ENCODE peak calls at places on chromosomes 4 and X, in six cellular contexts. X is upper lobe of left lung, I is WERI-Rb-1, B is fibroblast of lung, O is uterus, U is hepatocyte. V is an unnamed sample.

GRCh38 chr4:103008875-103009729 is 10.4 kb downstream of the SLC9B1 start:
- DNase-seq in X (peak; percentile 14), O (no peak), U (peak; percentile 73), I (peak; percentile 22), B (peak; percentile 87), V (no peak)

GRCh38 chr4:11720292-11720691 is 291.6 kb upstream of the HS3ST1 start:
- DNase-seq in O (no peak), I (no peak), B (peak; percentile 73), U (peak; percentile 71), X (no peak), V (no peak)

GRCh38 chr4:106201373-106201772 is 114.6 kb downstream of the TBCK start:
- DNase-seq in B (peak; percentile 53), I (no peak), X (no peak), O (no peak), U (peak; percentile 29), V (no peak)

GRCh38 chr4:170229021-170229420 is 139.3 kb upstream of the AADAT start:
- DNase-seq in B (no peak), O (no peak), X (no peak), U (no peak), I (no peak), V (peak; percentile 53)

GRCh38 chr4:2280531-2281300 is 18.8 kb upstream of the MXD4 start:
- DNase-seq in I (no peak), O (no peak), X (no peak), U (no peak), B (no peak), V (no peak)

GRCh38 chr4:85595796-85596559 is 121.0 kb downstream of the ARHGAP24 start:
- DNase-seq in U (no peak), I (no peak), O (no peak), B (no peak), X (no peak), V (no peak)

GRCh38 chr4:5839751-5840674 is 52.9 kb downstream of the CRMP1 start:
- DNase-seq in O (peak; percentile 83), U (no peak), I (no peak), B (peak; percentile 47), X (peak; percentile 87), V (no peak)

GRCh38 chrX:39162322-39162721 is 361.1 kb downstream of the MID1IP1 start:
- DNase-seq in B (no peak), X (peak; percentile 85), O (peak; percentile 20), I (no peak), U (peak; percentile 45), V (no peak)

GRCh38 chrX:67717571-67717970 is 173.8 kb downstream of the AR start:
- DNase-seq in I (no peak), O (no peak), B (no peak), U (no peak), X (no peak), V (no peak)

GRCh38 chr4:155944516-155944915 is 9.2 kb downstream of the CTSO start:
- DNase-seq in X (no peak), U (no peak), I (no peak), O (no peak), B (no peak), V (no peak)

GRCh38 chr4:185936650-185937376 is 124.8 kb upstream of the SORBS2 start:
- DNase-seq in U (no peak), X (no peak), O (no peak), I (no peak), B (no peak), V (no peak)

GRCh38 chr4:114137984-114138383 is 158.5 kb upstream of the ARSJ start:
- DNase-seq in B (no peak), I (no peak), O (no peak), X (no peak), U (no peak), V (no peak)

GRCh38 chr4:184644553-184645307 is 4.5 kb downstream of the CASP3 start:
- DNase-seq in X (no peak), U (no peak), B (no peak), I (no peak), O (no peak), V (no peak)

GRCh38 chrX:110795645-110796510 is at the start of gene CHRDL1:
- DNase-seq in B (peak; percentile 1), U (peak; percentile 31), O (peak; percentile 62), I (peak; percentile 20), X (peak; percentile 83), V (no peak)

GRCh38 chr4:40232610-40233009 is 35.8 kb downstream of the RHOH start:
- DNase-seq in B (no peak), I (no peak), X (no peak), U (no peak), O (no peak), V (no peak)

GRCh38 chrX:72071213-72071612 is 60.5 kb downstream of the RTL5 start:
- DNase-seq in B (no peak), O (no peak), U (no peak), X (no peak), I (no peak), V (no peak)

GRCh38 chrX:131677655-131678628 is 134.1 kb downstream of the OR13H1 start:
- DNase-seq in X (peak; percentile 17), U (peak; percentile 52), I (peak; percentile 60), O (peak; percentile 17), B (peak; percentile 30), V (no peak)

GRCh38 chr4:119104644-119105273 is 30.9 kb upstream of the MYOZ2 start:
- DNase-seq in I (no peak), O (no peak), X (no peak), U (no peak), B (no peak), V (no peak)

GRCh38 chr4:6493668-6494304 is 21.4 kb upstream of the PPP2R2C start:
- DNase-seq in O (no peak), U (peak; percentile 64), I (no peak), X (no peak), B (peak; percentile 6), V (peak; percentile 20)

GRCh38 chr4:42411803-42412202 is 14.5 kb downstream of the SHISA3 start:
- DNase-seq in I (no peak), U (no peak), O (no peak), X (no peak), B (peak; percentile 83), V (no peak)
- H3K27ac ChIP-seq in I (no peak overlapping the region), U (no peak overlapping the region), O (no peak overlapping the region), X (peak overlapping the region; percentile 21), B (no peak overlapping the region), V (no peak overlapping the region)

GRCh38 chrX:70454441-70455365 is 10.1 kb downstream of the DLG3 start:
- DNase-seq in U (peak; percentile 89), X (peak; percentile 91), I (peak; percentile 93), O (peak; percentile 75), B (peak; percentile 66), V (no peak)
- H3K27ac ChIP-seq in U (peak overlapping the region; percentile 96), X (peak overlapping the region; percentile 83), I (peak overlapping the region; percentile 93), O (peak overlapping the region; percentile 83), B (no peak overlapping the region), V (peak overlapping the region; percentile 56)

GRCh38 chr4:89247951-89248350 is 59.6 kb downstream of the GPRIN3 start:
- DNase-seq in U (no peak), X (peak; percentile 60), O (no peak), B (no peak), I (peak; percentile 69), V (no peak)
- H3K27ac ChIP-seq in U (no peak overlapping the region), X (no peak overlapping the region), O (no peak overlapping the region), B (no peak overlapping the region), I (peak overlapping the region; percentile 30), V (no peak overlapping the region)

DNA sequence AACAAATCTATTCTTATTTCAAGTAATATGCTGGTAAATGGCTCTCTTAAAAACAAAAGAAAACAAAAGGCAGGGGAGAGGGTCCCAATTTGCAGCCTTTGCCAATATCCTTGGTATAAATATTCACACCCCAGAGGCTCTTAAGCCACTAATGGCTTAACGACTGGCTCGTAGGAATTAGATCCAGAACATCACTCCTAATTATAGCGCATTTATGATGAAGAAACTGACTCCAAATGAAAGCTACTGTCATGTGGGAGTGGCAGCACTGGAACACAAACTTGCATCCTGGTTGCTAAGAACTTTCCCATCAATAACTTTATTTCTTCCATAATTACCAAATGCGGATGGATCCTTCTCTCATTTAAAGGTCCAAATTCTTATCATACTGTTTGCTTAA is 138.7 kb downstream of the FRYL start:
- DNase-seq in U (no peak), B (no peak), X (no peak), O (no peak), I (no peak), V (no peak)
- H3K27ac ChIP-seq in U (no peak overlapping the region), B (no peak overlapping the region), X (peak overlapping the region; percentile 36), O (no peak overlapping the region), I (no peak overlapping the region), V (no peak overlapping the region)

GRCh38 chr4:744212-744841 is 38.7 kb downstream of the PCGF3 start:
- DNase-seq in O (no peak), B (no peak), X (peak; percentile 75), I (no peak), U (no peak), V (no peak)
- H3K27ac ChIP-seq in O (no peak overlapping the region), B (no peak overlapping the region), X (no peak overlapping the region), I (no peak overlapping the region), U (no peak overlapping the region), V (no peak overlapping the region)

GRCh38 chr4:73984736-73985527 is 3.1 kb downstream of the PPBP start:
- DNase-seq in O (no peak), X (no peak), B (no peak), U (no peak), I (no peak), V (no peak)
- H3K27ac ChIP-seq in O (no peak overlapping the region), X (no peak overlapping the region), B (no peak overlapping the region), U (no peak overlapping the region), I (no peak overlapping the region), V (peak overlapping the region; percentile 40)

GRCh38 chr4:16636911-16637630 is 261.4 kb downstream of the LDB2 start:
- DNase-seq in I (no peak), U (no peak), O (no peak), X (no peak), B (no peak), V (no peak)
- H3K27ac ChIP-seq in I (no peak overlapping the region), U (no peak overlapping the region), O (peak overlapping the region; percentile 33), X (no peak overlapping the region), B (no peak overlapping the region), V (no peak overlapping the region)